ENCODE peak calls at places on chromosome 14, in six cellular contexts. One of them, this sample, is unnamed.

GRCh38 chr14:77037886-77038511 is 9.5 kb upstream of the IRF2BPL start:
- DNase-seq in HCT116: no peak
- DNase-seq in stomach: no peak
- DNase-seq in breast epithelium: no peak
- DNase-seq in IMR-90: no peak
- DNase-seq in transverse colon: peak
- DNase-seq in this sample: peak

GRCh38 chr14:92560106-92560865 is 46.7 kb downstream of the RIN3 start:
- DNase-seq in stomach: no peak
- DNase-seq in transverse colon: no peak
- DNase-seq in IMR-90: no peak
- DNase-seq in breast epithelium: no peak
- DNase-seq in HCT116: no peak
- DNase-seq in this sample: no peak

GRCh38 chr14:37172024-37172869 is at the start of gene SLC25A21:
- DNase-seq in breast epithelium: peak
- DNase-seq in IMR-90: peak
- DNase-seq in stomach: peak
- DNase-seq in HCT116: peak
- DNase-seq in transverse colon: peak
- DNase-seq in this sample: peak

GRCh38 chr14:51394391-51394790 is 154.3 kb downstream of the TMX1 start:
- DNase-seq in HCT116: no peak
- DNase-seq in transverse colon: no peak
- DNase-seq in breast epithelium: no peak
- DNase-seq in IMR-90: peak
- DNase-seq in stomach: no peak
- DNase-seq in this sample: no peak

GRCh38 chr14:51401756-51402155 is 161.7 kb downstream of the TMX1 start:
- DNase-seq in IMR-90: no peak
- DNase-seq in HCT116: no peak
- DNase-seq in stomach: no peak
- DNase-seq in breast epithelium: no peak
- DNase-seq in transverse colon: no peak
- DNase-seq in this sample: peak

GRCh38 chr14:56514663-56515371 is 64.8 kb upstream of the TMEM260 start:
- DNase-seq in breast epithelium: no peak
- DNase-seq in IMR-90: peak
- DNase-seq in HCT116: no peak
- DNase-seq in stomach: no peak
- DNase-seq in transverse colon: no peak
- DNase-seq in this sample: no peak

GRCh38 chr14:65791551-65791981 is 379.0 kb downstream of the FUT8 start:
- DNase-seq in transverse colon: no peak
- DNase-seq in HCT116: no peak
- DNase-seq in stomach: no peak
- DNase-seq in breast epithelium: no peak
- DNase-seq in IMR-90: peak
- DNase-seq in this sample: no peak

GRCh38 chr14:71538949-71539659 is 393.1 kb upstream of the RGS6 start:
- DNase-seq in breast epithelium: no peak
- DNase-seq in stomach: no peak
- DNase-seq in HCT116: no peak
- DNase-seq in IMR-90: peak
- DNase-seq in transverse colon: no peak
- DNase-seq in this sample: no peak

GRCh38 chr14:68817513-68818212 is 24.8 kb upstream of the ZFP36L1 start:
- DNase-seq in breast epithelium: peak
- DNase-seq in HCT116: no peak
- DNase-seq in transverse colon: no peak
- DNase-seq in stomach: no peak
- DNase-seq in IMR-90: no peak
- DNase-seq in this sample: no peak

GRCh38 chr14:79278286-79278797 is 933.0 kb downstream of the DIO2 start:
- DNase-seq in breast epithelium: no peak
- DNase-seq in IMR-90: no peak
- DNase-seq in stomach: no peak
- DNase-seq in HCT116: no peak
- DNase-seq in transverse colon: no peak
- DNase-seq in this sample: no peak

GRCh38 chr14:103091883-103092222 is 2.7 kb upstream of the EXOC3L4 start:
- DNase-seq in transverse colon: no peak
- DNase-seq in breast epithelium: no peak
- DNase-seq in HCT116: no peak
- DNase-seq in IMR-90: no peak
- DNase-seq in stomach: no peak
- DNase-seq in this sample: no peak

GRCh38 chr14:103095210-103095778 is 769 bp downstream of the EXOC3L4 start:
- DNase-seq in transverse colon: peak
- DNase-seq in stomach: no peak
- DNase-seq in HCT116: no peak
- DNase-seq in breast epithelium: no peak
- DNase-seq in IMR-90: no peak
- DNase-seq in this sample: no peak

GRCh38 chr14:103096387-103096786 is 1.9 kb downstream of the EXOC3L4 start:
- DNase-seq in transverse colon: no peak
- DNase-seq in IMR-90: no peak
- DNase-seq in stomach: no peak
- DNase-seq in HCT116: no peak
- DNase-seq in breast epithelium: no peak
- DNase-seq in this sample: no peak

GRCh38 chr14:103093856-103094405 is 594 bp upstream of the EXOC3L4 start:
- DNase-seq in HCT116: no peak
- DNase-seq in stomach: no peak
- DNase-seq in transverse colon: no peak
- DNase-seq in IMR-90: no peak
- DNase-seq in breast epithelium: no peak
- DNase-seq in this sample: no peak

DNA sequence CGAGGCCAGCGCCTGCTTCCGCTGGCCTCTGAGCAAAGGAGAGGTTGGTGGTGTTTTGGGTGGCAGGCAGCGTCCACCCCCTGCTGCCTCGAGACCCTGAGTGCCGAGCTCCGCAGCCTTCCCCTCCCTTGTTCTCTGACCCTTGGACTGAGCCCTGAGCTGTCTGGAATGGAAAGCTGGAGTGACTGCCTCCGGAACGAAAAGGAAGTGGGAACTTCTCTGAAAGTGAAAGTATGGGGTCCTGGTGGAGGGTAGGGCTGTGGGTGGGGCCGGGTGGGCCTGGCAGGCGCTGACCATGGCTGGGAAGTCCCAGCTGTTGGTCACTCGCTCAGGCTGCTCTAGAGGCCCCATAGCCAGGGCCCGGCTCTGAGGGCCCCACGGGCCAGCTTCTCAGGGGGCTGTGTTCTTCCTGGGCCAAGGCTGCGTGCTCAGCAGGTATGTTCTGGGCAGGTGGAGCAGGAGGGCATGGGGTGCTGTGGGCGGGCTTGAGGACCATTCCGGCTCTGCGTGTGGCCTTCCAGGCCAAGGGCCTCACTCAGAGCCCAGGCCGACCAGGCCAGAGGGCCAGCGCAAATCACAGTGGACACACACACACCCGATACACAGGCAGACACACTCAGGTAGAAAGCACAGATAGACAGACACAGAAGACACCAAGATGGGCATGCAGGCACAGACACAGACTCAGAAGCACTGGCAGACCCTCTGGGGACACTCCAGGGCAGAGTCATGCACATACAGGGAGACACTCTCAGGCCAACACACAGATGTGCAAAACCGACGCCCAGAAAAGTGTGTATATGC is at the start of gene EXOC3L4:
- DNase-seq in IMR-90: peak
- DNase-seq in stomach: no peak
- DNase-seq in transverse colon: peak
- DNase-seq in HCT116: no peak
- DNase-seq in breast epithelium: no peak
- DNase-seq in this sample: no peak
- TF ChIP-seq POLR2A in IMR-90: no peak
- TF ChIP-seq POLR2A in stomach: no peak
- TF ChIP-seq POLR2A in transverse colon: peak
- TF ChIP-seq POLR2A in HCT116: no peak
- TF ChIP-seq POLR2A in breast epithelium: no peak
- TF ChIP-seq POLR2A in this sample: no peak

DNA sequence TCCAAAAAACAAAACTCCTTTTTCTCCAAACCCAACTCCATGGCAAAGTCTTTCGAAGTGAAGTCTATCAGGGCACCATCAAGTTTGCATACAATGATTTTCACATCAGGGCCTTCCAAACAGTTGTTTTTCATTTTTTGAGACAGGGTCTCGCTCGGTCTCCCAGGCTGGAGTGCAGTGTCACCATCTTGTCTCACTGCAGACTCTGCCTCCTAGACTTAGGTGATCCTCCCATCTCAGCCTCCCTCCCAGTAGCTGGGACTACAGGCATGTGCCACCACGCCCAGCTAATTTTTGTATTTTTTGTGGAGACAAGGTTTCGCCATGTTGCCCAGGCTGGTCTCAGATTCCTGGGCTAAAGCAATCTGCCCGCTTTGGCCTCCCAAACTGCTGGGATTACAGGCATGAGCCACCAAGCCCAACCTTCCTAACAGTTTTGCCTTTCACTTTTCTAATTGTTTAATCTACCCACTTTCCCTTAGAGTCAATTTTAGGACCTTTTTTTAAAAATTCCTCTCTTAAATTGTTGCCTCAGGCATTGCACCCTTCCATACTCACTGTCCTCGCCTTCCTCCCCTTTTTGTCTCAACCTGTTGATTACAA is 11.6 kb downstream of the ZFHX2 start:
- DNase-seq in breast epithelium: no peak
- DNase-seq in IMR-90: no peak
- DNase-seq in stomach: no peak
- DNase-seq in HCT116: no peak
- DNase-seq in transverse colon: no peak
- DNase-seq in this sample: no peak
- H3K27ac ChIP-seq in breast epithelium: no peak
- H3K27ac ChIP-seq in IMR-90: no peak
- H3K27ac ChIP-seq in stomach: no peak
- H3K27ac ChIP-seq in HCT116: no peak
- H3K27ac ChIP-seq in transverse colon: no peak
- H3K27ac ChIP-seq in this sample: no peak

GRCh38 chr14:64708148-64709004 is 4.2 kb downstream of the PLEKHG3 start:
- DNase-seq in transverse colon: no peak
- DNase-seq in stomach: no peak
- DNase-seq in breast epithelium: no peak
- DNase-seq in IMR-90: peak
- DNase-seq in HCT116: no peak
- DNase-seq in this sample: peak
- H3K4me3 ChIP-seq in transverse colon: no peak
- H3K4me3 ChIP-seq in stomach: no peak
- H3K4me3 ChIP-seq in breast epithelium: peak
- H3K4me3 ChIP-seq in IMR-90: no peak
- H3K4me3 ChIP-seq in HCT116: no peak
- H3K4me3 ChIP-seq in this sample: no peak

GRCh38 chr14:29264865-29265264 is 498.3 kb downstream of the FOXG1 start:
- DNase-seq in transverse colon: no peak
- DNase-seq in breast epithelium: no peak
- DNase-seq in IMR-90: peak
- DNase-seq in HCT116: no peak
- DNase-seq in stomach: no peak
- DNase-seq in this sample: no peak
- TF ChIP-seq POLR2A in transverse colon: no peak
- TF ChIP-seq POLR2A in breast epithelium: no peak
- TF ChIP-seq POLR2A in IMR-90: no peak
- TF ChIP-seq POLR2A in HCT116: no peak
- TF ChIP-seq POLR2A in stomach: no peak
- TF ChIP-seq POLR2A in this sample: no peak

DNA sequence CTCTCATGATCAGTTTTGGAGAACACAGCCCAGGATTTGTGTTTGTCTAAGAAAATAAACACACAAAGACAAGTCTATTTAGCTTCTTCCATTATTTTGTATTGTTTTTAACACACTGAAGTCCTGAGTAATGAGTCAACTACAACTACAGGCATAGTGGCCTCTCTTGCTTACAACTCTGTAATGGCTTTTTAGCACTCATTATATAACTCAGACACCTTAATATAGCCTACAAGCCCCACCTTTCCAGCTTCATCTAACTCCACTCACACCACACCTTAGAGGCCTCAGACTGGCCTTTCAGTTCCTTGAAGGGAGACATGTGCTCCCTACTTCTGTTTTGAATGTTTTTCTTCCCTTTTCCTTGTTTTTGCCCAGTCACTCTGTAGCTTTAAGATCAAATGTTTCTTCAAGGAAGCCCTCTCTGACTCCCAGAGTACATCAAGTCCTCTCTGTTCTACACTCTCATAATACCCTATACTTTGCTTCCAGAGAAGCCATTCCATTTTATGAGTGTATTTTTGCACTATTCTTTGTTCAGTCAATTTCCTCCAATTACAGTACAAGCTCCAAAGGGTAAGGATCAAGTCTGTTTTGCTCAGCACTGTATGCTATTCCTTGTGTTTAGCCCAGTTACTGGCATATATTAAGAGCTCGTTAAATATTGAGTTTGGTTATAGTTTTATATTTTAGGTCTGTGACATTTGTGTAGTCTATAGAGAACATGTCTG is 233.6 kb upstream of the ARHGAP5 start:
- DNase-seq in breast epithelium: no peak
- DNase-seq in HCT116: no peak
- DNase-seq in stomach: no peak
- DNase-seq in transverse colon: peak
- DNase-seq in IMR-90: peak
- DNase-seq in this sample: no peak
- H3K27ac ChIP-seq in breast epithelium: no peak
- H3K27ac ChIP-seq in HCT116: no peak
- H3K27ac ChIP-seq in stomach: no peak
- H3K27ac ChIP-seq in transverse colon: peak
- H3K27ac ChIP-seq in IMR-90: no peak
- H3K27ac ChIP-seq in this sample: no peak

GRCh38 chr14:101457177-101457935 is 103.9 kb upstream of the DIO3 start:
- DNase-seq in stomach: no peak
- DNase-seq in HCT116: no peak
- DNase-seq in transverse colon: no peak
- DNase-seq in breast epithelium: no peak
- DNase-seq in IMR-90: no peak
- DNase-seq in this sample: no peak

GRCh38 chr14:101460521-101460920 is 100.8 kb upstream of the DIO3 start:
- DNase-seq in transverse colon: no peak
- DNase-seq in HCT116: no peak
- DNase-seq in breast epithelium: no peak
- DNase-seq in IMR-90: no peak
- DNase-seq in stomach: no peak
- DNase-seq in this sample: no peak

GRCh38 chr14:101457936-101458535 is 103.3 kb upstream of the DIO3 start:
- DNase-seq in HCT116: no peak
- DNase-seq in transverse colon: no peak
- DNase-seq in stomach: no peak
- DNase-seq in breast epithelium: no peak
- DNase-seq in IMR-90: no peak
- DNase-seq in this sample: no peak

GRCh38 chr14:101459392-101459900 is 101.8 kb upstream of the DIO3 start:
- DNase-seq in breast epithelium: no peak
- DNase-seq in stomach: peak
- DNase-seq in HCT116: no peak
- DNase-seq in transverse colon: no peak
- DNase-seq in IMR-90: no peak
- DNase-seq in this sample: no peak

GRCh38 chr14:101458536-101459391 is 102.5 kb upstream of the DIO3 start:
- DNase-seq in stomach: peak
- DNase-seq in breast epithelium: no peak
- DNase-seq in HCT116: no peak
- DNase-seq in transverse colon: no peak
- DNase-seq in IMR-90: no peak
- DNase-seq in this sample: no peak
- H3K4me3 ChIP-seq in stomach: peak
- H3K4me3 ChIP-seq in breast epithelium: peak
- H3K4me3 ChIP-seq in HCT116: no peak
- H3K4me3 ChIP-seq in transverse colon: peak
- H3K4me3 ChIP-seq in IMR-90: no peak
- H3K4me3 ChIP-seq in this sample: peak

This sample was measured in adrenal gland.